ENCODE peak calls at places on chromosomes 1 and 21, in seven cellular contexts. One of them, this sample, is unnamed.

GRCh38 chr1:56517404-56518130 is 61.8 kb downstream of the PLPP3 start:
- DNase-seq in stimulated activated CD4-positive, alpha-beta T cell treated with anti-CD3 and anti-CD28 coated beads, Interleukin-15, amount 100 ng/mL, for 1 hour: no peak
- DNase-seq in KBM-7: no peak
- DNase-seq in Caki2: no peak
- DNase-seq in pancreas: no peak
- DNase-seq in left lobe of liver: no peak
- DNase-seq in fibroblast of lung: no peak
- DNase-seq in this sample: no peak

GRCh38 chr21:17250651-17251294 is 262.1 kb upstream of the CXADR start:
- DNase-seq in stimulated activated CD4-positive, alpha-beta T cell treated with anti-CD3 and anti-CD28 coated beads, Interleukin-15, amount 100 ng/mL, for 1 hour: no peak
- DNase-seq in KBM-7: no peak
- DNase-seq in Caki2: no peak
- DNase-seq in pancreas: no peak
- DNase-seq in left lobe of liver: no peak
- DNase-seq in fibroblast of lung: peak
- DNase-seq in this sample: no peak

GRCh38 chr1:177246710-177247588 is 76.2 kb downstream of the BRINP2 start:
- DNase-seq in stimulated activated CD4-positive, alpha-beta T cell treated with anti-CD3 and anti-CD28 coated beads, Interleukin-15, amount 100 ng/mL, for 1 hour: no peak
- DNase-seq in KBM-7: no peak
- DNase-seq in Caki2: no peak
- DNase-seq in pancreas: no peak
- DNase-seq in left lobe of liver: no peak
- DNase-seq in fibroblast of lung: peak
- DNase-seq in this sample: no peak

GRCh38 chr1:10192263-10192662 is 18.1 kb upstream of the KIF1B start:
- DNase-seq in stimulated activated CD4-positive, alpha-beta T cell treated with anti-CD3 and anti-CD28 coated beads, Interleukin-15, amount 100 ng/mL, for 1 hour: no peak
- DNase-seq in KBM-7: no peak
- DNase-seq in Caki2: no peak
- DNase-seq in pancreas: no peak
- DNase-seq in left lobe of liver: no peak
- DNase-seq in fibroblast of lung: no peak
- DNase-seq in this sample: no peak

GRCh38 chr1:17427696-17428660 is 11.5 kb downstream of the RCC2 start:
- DNase-seq in stimulated activated CD4-positive, alpha-beta T cell treated with anti-CD3 and anti-CD28 coated beads, Interleukin-15, amount 100 ng/mL, for 1 hour: no peak
- DNase-seq in KBM-7: no peak
- DNase-seq in Caki2: no peak
- DNase-seq in pancreas: no peak
- DNase-seq in left lobe of liver: no peak
- DNase-seq in fibroblast of lung: no peak
- DNase-seq in this sample: no peak

GRCh38 chr21:31647650-31648049 is 11.8 kb upstream of the SOD1 start:
- DNase-seq in stimulated activated CD4-positive, alpha-beta T cell treated with anti-CD3 and anti-CD28 coated beads, Interleukin-15, amount 100 ng/mL, for 1 hour: no peak
- DNase-seq in KBM-7: no peak
- DNase-seq in Caki2: no peak
- DNase-seq in pancreas: no peak
- DNase-seq in left lobe of liver: no peak
- DNase-seq in fibroblast of lung: no peak
- DNase-seq in this sample: no peak

GRCh38 chr21:42836402-42836666 is 43.0 kb downstream of the WDR4 start:
- DNase-seq in stimulated activated CD4-positive, alpha-beta T cell treated with anti-CD3 and anti-CD28 coated beads, Interleukin-15, amount 100 ng/mL, for 1 hour: no peak
- DNase-seq in KBM-7: no peak
- DNase-seq in Caki2: no peak
- DNase-seq in pancreas: no peak
- DNase-seq in left lobe of liver: no peak
- DNase-seq in fibroblast of lung: no peak
- DNase-seq in this sample: no peak

GRCh38 chr1:239805888-239806772 is 285.6 kb upstream of the FMN2 start:
- DNase-seq in stimulated activated CD4-positive, alpha-beta T cell treated with anti-CD3 and anti-CD28 coated beads, Interleukin-15, amount 100 ng/mL, for 1 hour: no peak
- DNase-seq in KBM-7: no peak
- DNase-seq in Caki2: no peak
- DNase-seq in pancreas: no peak
- DNase-seq in left lobe of liver: no peak
- DNase-seq in fibroblast of lung: no peak
- DNase-seq in this sample: no peak

GRCh38 chr1:10007161-10007560 is 10.1 kb downstream of the RBP7 start:
- DNase-seq in stimulated activated CD4-positive, alpha-beta T cell treated with anti-CD3 and anti-CD28 coated beads, Interleukin-15, amount 100 ng/mL, for 1 hour: no peak
- DNase-seq in KBM-7: no peak
- DNase-seq in Caki2: no peak
- DNase-seq in pancreas: no peak
- DNase-seq in left lobe of liver: no peak
- DNase-seq in fibroblast of lung: no peak
- DNase-seq in this sample: no peak

GRCh38 chr1:244603498-244603897 is 49.4 kb upstream of the DESI2 start:
- DNase-seq in stimulated activated CD4-positive, alpha-beta T cell treated with anti-CD3 and anti-CD28 coated beads, Interleukin-15, amount 100 ng/mL, for 1 hour: no peak
- DNase-seq in KBM-7: peak
- DNase-seq in Caki2: no peak
- DNase-seq in pancreas: no peak
- DNase-seq in left lobe of liver: no peak
- DNase-seq in fibroblast of lung: peak
- DNase-seq in this sample: peak

GRCh38 chr1:16138772-16139221 is 17.1 kb downstream of the EPHA2 start:
- DNase-seq in stimulated activated CD4-positive, alpha-beta T cell treated with anti-CD3 and anti-CD28 coated beads, Interleukin-15, amount 100 ng/mL, for 1 hour: no peak
- DNase-seq in KBM-7: no peak
- DNase-seq in Caki2: no peak
- DNase-seq in pancreas: peak
- DNase-seq in left lobe of liver: no peak
- DNase-seq in fibroblast of lung: no peak
- DNase-seq in this sample: peak

GRCh38 chr1:84756455-84757082 is 66.3 kb upstream of the SSX2IP start:
- DNase-seq in stimulated activated CD4-positive, alpha-beta T cell treated with anti-CD3 and anti-CD28 coated beads, Interleukin-15, amount 100 ng/mL, for 1 hour: no peak
- DNase-seq in KBM-7: no peak
- DNase-seq in Caki2: no peak
- DNase-seq in pancreas: no peak
- DNase-seq in left lobe of liver: no peak
- DNase-seq in fibroblast of lung: no peak
- DNase-seq in this sample: no peak

GRCh38 chr1:108644984-108645383 is 15.9 kb downstream of the HENMT1 start:
- DNase-seq in stimulated activated CD4-positive, alpha-beta T cell treated with anti-CD3 and anti-CD28 coated beads, Interleukin-15, amount 100 ng/mL, for 1 hour: no peak
- DNase-seq in KBM-7: peak
- DNase-seq in Caki2: no peak
- DNase-seq in pancreas: no peak
- DNase-seq in left lobe of liver: no peak
- DNase-seq in fibroblast of lung: no peak
- DNase-seq in this sample: no peak

GRCh38 chr1:70112838-70113237 is 92.5 kb downstream of the LRRC40 start:
- DNase-seq in stimulated activated CD4-positive, alpha-beta T cell treated with anti-CD3 and anti-CD28 coated beads, Interleukin-15, amount 100 ng/mL, for 1 hour: no peak
- DNase-seq in KBM-7: no peak
- DNase-seq in Caki2: no peak
- DNase-seq in pancreas: no peak
- DNase-seq in left lobe of liver: no peak
- DNase-seq in fibroblast of lung: no peak
- DNase-seq in this sample: no peak

GRCh38 chr1:179952181-179952580 is 2.4 kb upstream of the CEP350 start:
- DNase-seq in stimulated activated CD4-positive, alpha-beta T cell treated with anti-CD3 and anti-CD28 coated beads, Interleukin-15, amount 100 ng/mL, for 1 hour: no peak
- DNase-seq in KBM-7: peak
- DNase-seq in Caki2: no peak
- DNase-seq in pancreas: no peak
- DNase-seq in left lobe of liver: no peak
- DNase-seq in fibroblast of lung: no peak
- DNase-seq in this sample: no peak

GRCh38 chr1:40450491-40451237 is 388 bp downstream of the ZFP69B start:
- DNase-seq in stimulated activated CD4-positive, alpha-beta T cell treated with anti-CD3 and anti-CD28 coated beads, Interleukin-15, amount 100 ng/mL, for 1 hour: peak
- DNase-seq in KBM-7: peak
- DNase-seq in Caki2: peak
- DNase-seq in pancreas: peak
- DNase-seq in left lobe of liver: no peak
- DNase-seq in fibroblast of lung: peak
- DNase-seq in this sample: peak

GRCh38 chr1:1402081-1402900 is 3.2 kb upstream of the CCNL2 start:
- DNase-seq in stimulated activated CD4-positive, alpha-beta T cell treated with anti-CD3 and anti-CD28 coated beads, Interleukin-15, amount 100 ng/mL, for 1 hour: no peak
- DNase-seq in KBM-7: peak
- DNase-seq in Caki2: peak
- DNase-seq in pancreas: peak
- DNase-seq in left lobe of liver: no peak
- DNase-seq in fibroblast of lung: peak
- DNase-seq in this sample: peak

GRCh38 chr1:15449567-15449966 is 7.0 kb upstream of the CELA2A start:
- DNase-seq in stimulated activated CD4-positive, alpha-beta T cell treated with anti-CD3 and anti-CD28 coated beads, Interleukin-15, amount 100 ng/mL, for 1 hour: no peak
- DNase-seq in KBM-7: no peak
- DNase-seq in Caki2: no peak
- DNase-seq in pancreas: peak
- DNase-seq in left lobe of liver: no peak
- DNase-seq in fibroblast of lung: no peak
- DNase-seq in this sample: no peak

GRCh38 chr21:46667735-46668380 is 32.4 kb downstream of the PRMT2 start:
- DNase-seq in stimulated activated CD4-positive, alpha-beta T cell treated with anti-CD3 and anti-CD28 coated beads, Interleukin-15, amount 100 ng/mL, for 1 hour: no peak
- DNase-seq in KBM-7: peak
- DNase-seq in Caki2: no peak
- DNase-seq in pancreas: no peak
- DNase-seq in left lobe of liver: no peak
- DNase-seq in fibroblast of lung: peak
- DNase-seq in this sample: no peak

GRCh38 chr1:178283409-178283808 is 189.5 kb downstream of the RASAL2 start:
- DNase-seq in stimulated activated CD4-positive, alpha-beta T cell treated with anti-CD3 and anti-CD28 coated beads, Interleukin-15, amount 100 ng/mL, for 1 hour: no peak
- DNase-seq in KBM-7: peak
- DNase-seq in Caki2: no peak
- DNase-seq in pancreas: no peak
- DNase-seq in left lobe of liver: no peak
- DNase-seq in fibroblast of lung: peak
- DNase-seq in this sample: no peak

GRCh38 chr1:16143566-16144324 is 12.1 kb downstream of the EPHA2 start:
- DNase-seq in stimulated activated CD4-positive, alpha-beta T cell treated with anti-CD3 and anti-CD28 coated beads, Interleukin-15, amount 100 ng/mL, for 1 hour: no peak
- DNase-seq in KBM-7: no peak
- DNase-seq in Caki2: peak
- DNase-seq in pancreas: peak
- DNase-seq in left lobe of liver: peak
- DNase-seq in fibroblast of lung: no peak
- DNase-seq in this sample: peak

GRCh38 chr1:70961374-70961773 is 86.2 kb downstream of the PTGER3 start:
- DNase-seq in stimulated activated CD4-positive, alpha-beta T cell treated with anti-CD3 and anti-CD28 coated beads, Interleukin-15, amount 100 ng/mL, for 1 hour: no peak
- DNase-seq in KBM-7: no peak
- DNase-seq in Caki2: no peak
- DNase-seq in pancreas: no peak
- DNase-seq in left lobe of liver: no peak
- DNase-seq in fibroblast of lung: no peak
- DNase-seq in this sample: no peak

GRCh38 chr1:85611856-85612255 is 31.3 kb downstream of the CCN1 start:
- DNase-seq in stimulated activated CD4-positive, alpha-beta T cell treated with anti-CD3 and anti-CD28 coated beads, Interleukin-15, amount 100 ng/mL, for 1 hour: no peak
- DNase-seq in KBM-7: no peak
- DNase-seq in Caki2: peak
- DNase-seq in pancreas: no peak
- DNase-seq in left lobe of liver: no peak
- DNase-seq in fibroblast of lung: peak
- DNase-seq in this sample: peak

GRCh38 chr1:32351859-32352745 is 10.2 kb downstream of the FAM229A start:
- DNase-seq in stimulated activated CD4-positive, alpha-beta T cell treated with anti-CD3 and anti-CD28 coated beads, Interleukin-15, amount 100 ng/mL, for 1 hour: no peak
- DNase-seq in KBM-7: no peak
- DNase-seq in Caki2: no peak
- DNase-seq in pancreas: peak
- DNase-seq in left lobe of liver: no peak
- DNase-seq in fibroblast of lung: peak
- DNase-seq in this sample: no peak

GRCh38 chr1:43143441-43143888 is 28.6 kb downstream of the EBNA1BP2 start:
- DNase-seq in stimulated activated CD4-positive, alpha-beta T cell treated with anti-CD3 and anti-CD28 coated beads, Interleukin-15, amount 100 ng/mL, for 1 hour: no peak
- DNase-seq in KBM-7: peak
- DNase-seq in Caki2: no peak
- DNase-seq in pancreas: no peak
- DNase-seq in left lobe of liver: no peak
- DNase-seq in fibroblast of lung: no peak
- DNase-seq in this sample: no peak